ENCODE peak calls at places on chromosomes 1 and 21, in six cellular contexts. G is left kidney; S is A549; F is amygdala; J is RWPE1; U is activated CD4-positive, alpha-beta T cell treated with anti-CD3 and anti-CD28 coated beads for 4 hours. Y is an unnamed sample.

GRCh38 chr1:109186704-109187071 is 27.0 kb upstream of the SARS1 start:
- DNase-seq in S (no peak), G (peak), F (peak), J (no peak), U (no peak), Y (no peak)

GRCh38 chr1:220226752-220227151 is 45.5 kb downstream of the RAB3GAP2 start:
- DNase-seq in U (no peak), J (no peak), G (no peak), S (no peak), F (no peak), Y (no peak)

GRCh38 chr1:209747580-209748262 is 8.1 kb upstream of the TRAF3IP3 start:
- DNase-seq in G (peak), J (peak), S (peak), F (peak), U (peak), Y (peak)

GRCh38 chr1:209038316-209038715 is 545.2 kb upstream of the CAMK1G start:
- DNase-seq in S (no peak), J (no peak), F (no peak), G (no peak), U (no peak), Y (no peak)

GRCh38 chr1:83641206-83641658 is 357.7 kb downstream of the TTLL7 start:
- DNase-seq in G (peak), J (no peak), S (no peak), F (no peak), U (no peak), Y (no peak)

GRCh38 chr21:41167348-41168342 is at the start of gene BACE2:
- DNase-seq in F (peak), J (peak), G (peak), S (peak), U (peak), Y (peak)

GRCh38 chr1:67723620-67724019 is 38.6 kb downstream of the GADD45A start:
- DNase-seq in U (no peak), J (peak), G (no peak), S (no peak), F (no peak), Y (peak)

GRCh38 chr1:184049291-184049690 is 2.2 kb upstream of the TSEN15 start:
- DNase-seq in U (no peak), F (no peak), J (no peak), S (no peak), G (no peak), Y (no peak)

GRCh38 chr1:178057863-178058576 is 35.9 kb upstream of the RASAL2 start:
- DNase-seq in U (no peak), S (no peak), G (peak), F (peak), J (no peak), Y (no peak)

GRCh38 chr1:83931658-83932253 is 67.2 kb downstream of the TTLL7 start:
- DNase-seq in F (no peak), S (peak), G (peak), J (peak), U (peak), Y (peak)

GRCh38 chr1:3097231-3097630 is 28.2 kb downstream of the PRDM16 start:
- DNase-seq in U (no peak), S (no peak), F (no peak), G (no peak), J (no peak), Y (no peak)